ENCODE peak calls at places on chromosomes 6 and 20, in five cellular contexts. One of them, this sample, is unnamed.

GRCh38 chr20:59820204-59821041 is 113.0 kb downstream of the SYCP2 start:
- DNase-seq in A549: no peak
- DNase-seq in OCI-LY7: no peak
- DNase-seq in breast epithelium: no peak
- DNase-seq in heart right ventricle: peak; percentile 44
- DNase-seq in this sample: no peak

GRCh38 chr6:42984924-42985475 is 630 bp downstream of the PPP2R5D start:
- DNase-seq in A549: no peak
- DNase-seq in OCI-LY7: peak; percentile 37
- DNase-seq in breast epithelium: no peak
- DNase-seq in heart right ventricle: no peak
- DNase-seq in this sample: no peak

GRCh38 chr20:1087311-1087710 is 31.1 kb upstream of the PSMF1 start:
- DNase-seq in A549: no peak
- DNase-seq in OCI-LY7: no peak
- DNase-seq in breast epithelium: no peak
- DNase-seq in heart right ventricle: no peak
- DNase-seq in this sample: no peak

GRCh38 chr6:148217921-148218320 is 124.7 kb upstream of the SASH1 start:
- DNase-seq in A549: no peak
- DNase-seq in OCI-LY7: no peak
- DNase-seq in breast epithelium: no peak
- DNase-seq in heart right ventricle: no peak
- DNase-seq in this sample: no peak

GRCh38 chr20:62370115-62370806 is 3.1 kb upstream of the LAMA5 start:
- DNase-seq in A549: peak; percentile 71
- DNase-seq in OCI-LY7: no peak
- DNase-seq in breast epithelium: no peak
- DNase-seq in heart right ventricle: peak; percentile 59
- DNase-seq in this sample: no peak

GRCh38 chr20:46681032-46681854 is 8.0 kb downstream of the TP53RK start:
- DNase-seq in A549: peak; percentile 57
- DNase-seq in OCI-LY7: peak; percentile 67
- DNase-seq in breast epithelium: peak; percentile 62
- DNase-seq in heart right ventricle: peak; percentile 40
- DNase-seq in this sample: no peak

GRCh38 chr6:138405816-138406403 is 1.9 kb downstream of the HEBP2 start:
- DNase-seq in A549: no peak
- DNase-seq in OCI-LY7: no peak
- DNase-seq in breast epithelium: no peak
- DNase-seq in heart right ventricle: no peak
- DNase-seq in this sample: no peak

GRCh38 chr6:153024401-153025017 is 22.0 kb upstream of the MTRF1L start:
- DNase-seq in A549: peak; percentile 47
- DNase-seq in OCI-LY7: peak; percentile 78
- DNase-seq in breast epithelium: no peak
- DNase-seq in heart right ventricle: peak; percentile 36
- DNase-seq in this sample: no peak

GRCh38 chr6:97626586-97627441 is 343.8 kb upstream of the MMS22L start:
- DNase-seq in A549: no peak
- DNase-seq in OCI-LY7: peak; percentile 0
- DNase-seq in breast epithelium: no peak
- DNase-seq in heart right ventricle: no peak
- DNase-seq in this sample: no peak

GRCh38 chr6:41974281-41974825 is 32.7 kb upstream of the CCND3 start:
- DNase-seq in A549: no peak
- DNase-seq in OCI-LY7: peak; percentile 58
- DNase-seq in breast epithelium: no peak
- DNase-seq in heart right ventricle: no peak
- DNase-seq in this sample: no peak

GRCh38 chr20:32652739-32653526 is 20.8 kb downstream of the C20orf203 start:
- DNase-seq in A549: peak; percentile 76
- DNase-seq in OCI-LY7: peak; percentile 86
- DNase-seq in breast epithelium: peak; percentile 59
- DNase-seq in heart right ventricle: peak; percentile 85
- DNase-seq in this sample: no peak

GRCh38 chr6:42451595-42452170 is at the start of gene TRERF1:
- DNase-seq in A549: peak; percentile 74
- DNase-seq in OCI-LY7: peak; percentile 88
- DNase-seq in breast epithelium: no peak
- DNase-seq in heart right ventricle: peak; percentile 54
- DNase-seq in this sample: no peak

GRCh38 chr20:51272392-51272791 is 249.5 kb upstream of the KCNG1 start:
- DNase-seq in A549: no peak
- DNase-seq in OCI-LY7: no peak
- DNase-seq in breast epithelium: no peak
- DNase-seq in heart right ventricle: no peak
- DNase-seq in this sample: no peak

GRCh38 chr20:63403403-63404105 is 42.4 kb upstream of the CHRNA4 start:
- DNase-seq in A549: no peak
- DNase-seq in OCI-LY7: no peak
- DNase-seq in breast epithelium: no peak
- DNase-seq in heart right ventricle: no peak
- DNase-seq in this sample: no peak

DNA sequence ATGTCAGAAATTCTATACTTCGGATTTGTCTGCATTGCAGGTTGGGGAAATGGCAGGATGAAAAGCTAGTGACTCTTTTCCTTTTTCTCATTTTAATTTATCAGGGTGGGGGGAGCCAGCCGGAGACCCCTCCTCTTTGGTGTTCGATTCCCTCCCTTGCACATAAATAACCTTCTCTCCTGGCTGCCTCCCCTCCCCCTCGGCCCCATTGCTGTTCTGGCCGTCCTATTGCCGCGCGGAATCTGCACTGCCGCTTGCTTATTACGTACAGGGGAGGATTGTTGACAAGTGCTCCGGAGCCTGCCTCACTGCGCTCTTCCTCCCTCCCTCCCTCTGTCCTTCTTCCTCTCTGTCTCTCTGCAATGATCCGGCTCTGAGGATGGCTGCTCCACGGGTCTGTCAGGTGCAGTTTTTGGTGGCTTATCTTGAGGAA is 154.7 kb downstream of the JARID2 start:
- DNase-seq in A549: peak; percentile 27
- DNase-seq in OCI-LY7: no peak
- DNase-seq in breast epithelium: no peak
- DNase-seq in heart right ventricle: peak; percentile 78
- DNase-seq in this sample: no peak
- H3K4me3 ChIP-seq in A549: peak overlapping the region; percentile 36
- H3K4me3 ChIP-seq in OCI-LY7: no peak overlapping the region
- H3K4me3 ChIP-seq in breast epithelium: peak overlapping the region; percentile 58
- H3K4me3 ChIP-seq in heart right ventricle: peak overlapping the region; percentile 48
- H3K4me3 ChIP-seq in this sample: peak overlapping the region; percentile 37

GRCh38 chr6:112087136-112087908 is at the start of the genes FAM229B and TUBE1:
- DNase-seq in A549: peak; percentile 95
- DNase-seq in OCI-LY7: peak; percentile 97
- DNase-seq in breast epithelium: peak; percentile 90
- DNase-seq in heart right ventricle: peak; percentile 94
- DNase-seq in this sample: peak; percentile 85

GRCh38 chr6:112081569-112081968 is 5.7 kb downstream of the TUBE1 start:
- DNase-seq in A549: no peak
- DNase-seq in OCI-LY7: no peak
- DNase-seq in breast epithelium: no peak
- DNase-seq in heart right ventricle: no peak
- DNase-seq in this sample: no peak

GRCh38 chr6:112087916-112088315 is 525 bp downstream of the FAM229B start:
- DNase-seq in A549: no peak
- DNase-seq in OCI-LY7: peak; percentile 3
- DNase-seq in breast epithelium: no peak
- DNase-seq in heart right ventricle: no peak
- DNase-seq in this sample: no peak

GRCh38 chr6:112085666-112086065 is 1.6 kb downstream of the TUBE1 start:
- DNase-seq in A549: no peak
- DNase-seq in OCI-LY7: no peak
- DNase-seq in breast epithelium: no peak
- DNase-seq in heart right ventricle: peak; percentile 58
- DNase-seq in this sample: no peak

DNA sequence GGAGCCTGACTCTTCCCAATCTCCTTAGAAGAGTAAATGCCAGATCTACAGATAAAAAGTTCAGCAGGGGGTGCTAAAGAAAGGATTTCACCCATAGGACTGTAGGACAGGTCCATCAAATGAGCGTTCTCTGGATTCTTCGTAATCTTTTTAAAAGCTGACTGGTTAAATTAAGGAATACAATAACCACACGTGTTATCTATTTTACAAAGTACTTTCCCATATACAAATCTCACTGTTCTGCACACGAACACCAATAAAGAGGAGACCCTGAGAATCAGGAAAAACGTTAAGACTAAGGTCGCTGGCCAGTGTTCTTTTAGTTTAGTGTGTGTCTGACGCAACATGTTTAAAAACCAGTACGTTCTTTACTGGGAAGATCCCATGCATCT is 542 bp downstream of the TUBE1 start:
- DNase-seq in A549: peak; percentile 51
- DNase-seq in OCI-LY7: peak; percentile 50
- DNase-seq in breast epithelium: no peak
- DNase-seq in heart right ventricle: no peak
- DNase-seq in this sample: peak; percentile 32
- TF ChIP-seq CTCF in A549: peak; percentile 43
- TF ChIP-seq CTCF in OCI-LY7: peak; percentile 70
- TF ChIP-seq CTCF in breast epithelium: no peak
- TF ChIP-seq CTCF in heart right ventricle: peak; percentile 37
- TF ChIP-seq CTCF in this sample: peak; percentile 48

GRCh38 chr20:50085481-50086365 is 27.2 kb downstream of the UBE2V1 start:
- DNase-seq in A549: peak; percentile 70
- DNase-seq in OCI-LY7: peak; percentile 76
- DNase-seq in breast epithelium: no peak
- DNase-seq in heart right ventricle: peak; percentile 46
- DNase-seq in this sample: no peak
- H3K4me3 ChIP-seq in A549: no peak overlapping the region
- H3K4me3 ChIP-seq in OCI-LY7: peak overlapping the region; percentile 53
- H3K4me3 ChIP-seq in breast epithelium: peak overlapping the region; percentile 50
- H3K4me3 ChIP-seq in heart right ventricle: peak overlapping the region; percentile 36
- H3K4me3 ChIP-seq in this sample: peak overlapping the region; percentile 25

DNA sequence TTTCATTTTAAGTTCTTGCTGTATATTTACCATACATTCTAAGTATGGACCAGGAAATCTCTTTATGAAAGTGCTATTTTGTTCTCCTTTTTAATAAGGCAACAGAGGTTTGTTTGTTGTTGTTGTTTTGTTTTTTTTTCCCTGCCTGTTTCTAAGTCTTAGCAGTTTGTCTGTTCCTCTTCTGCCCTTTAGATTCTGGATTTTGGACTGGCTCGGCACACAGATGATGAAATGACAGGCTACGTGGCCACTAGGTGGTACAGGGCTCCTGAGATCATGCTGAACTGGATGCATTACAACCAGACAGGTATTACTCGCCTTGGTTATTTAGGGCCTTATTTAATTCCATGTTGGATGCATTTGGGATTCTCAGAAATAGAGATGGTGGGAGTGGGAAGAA is 48.0 kb downstream of the MAPK14 start:
- DNase-seq in A549: peak; percentile 13
- DNase-seq in OCI-LY7: peak; percentile 43
- DNase-seq in breast epithelium: no peak
- DNase-seq in heart right ventricle: no peak
- DNase-seq in this sample: no peak
- TF ChIP-seq CTCF in A549: peak; percentile 14
- TF ChIP-seq CTCF in OCI-LY7: peak; percentile 74
- TF ChIP-seq CTCF in breast epithelium: no peak
- TF ChIP-seq CTCF in heart right ventricle: no peak
- TF ChIP-seq CTCF in this sample: peak; percentile 55

GRCh38 chr6:15313367-15313766 is 67.5 kb downstream of the JARID2 start:
- DNase-seq in A549: no peak
- DNase-seq in OCI-LY7: peak; percentile 55
- DNase-seq in breast epithelium: no peak
- DNase-seq in heart right ventricle: peak; percentile 36
- DNase-seq in this sample: no peak
- H3K4me3 ChIP-seq in A549: no peak overlapping the region
- H3K4me3 ChIP-seq in OCI-LY7: peak overlapping the region; percentile 35
- H3K4me3 ChIP-seq in breast epithelium: no peak overlapping the region
- H3K4me3 ChIP-seq in heart right ventricle: no peak overlapping the region
- H3K4me3 ChIP-seq in this sample: no peak overlapping the region

DNA sequence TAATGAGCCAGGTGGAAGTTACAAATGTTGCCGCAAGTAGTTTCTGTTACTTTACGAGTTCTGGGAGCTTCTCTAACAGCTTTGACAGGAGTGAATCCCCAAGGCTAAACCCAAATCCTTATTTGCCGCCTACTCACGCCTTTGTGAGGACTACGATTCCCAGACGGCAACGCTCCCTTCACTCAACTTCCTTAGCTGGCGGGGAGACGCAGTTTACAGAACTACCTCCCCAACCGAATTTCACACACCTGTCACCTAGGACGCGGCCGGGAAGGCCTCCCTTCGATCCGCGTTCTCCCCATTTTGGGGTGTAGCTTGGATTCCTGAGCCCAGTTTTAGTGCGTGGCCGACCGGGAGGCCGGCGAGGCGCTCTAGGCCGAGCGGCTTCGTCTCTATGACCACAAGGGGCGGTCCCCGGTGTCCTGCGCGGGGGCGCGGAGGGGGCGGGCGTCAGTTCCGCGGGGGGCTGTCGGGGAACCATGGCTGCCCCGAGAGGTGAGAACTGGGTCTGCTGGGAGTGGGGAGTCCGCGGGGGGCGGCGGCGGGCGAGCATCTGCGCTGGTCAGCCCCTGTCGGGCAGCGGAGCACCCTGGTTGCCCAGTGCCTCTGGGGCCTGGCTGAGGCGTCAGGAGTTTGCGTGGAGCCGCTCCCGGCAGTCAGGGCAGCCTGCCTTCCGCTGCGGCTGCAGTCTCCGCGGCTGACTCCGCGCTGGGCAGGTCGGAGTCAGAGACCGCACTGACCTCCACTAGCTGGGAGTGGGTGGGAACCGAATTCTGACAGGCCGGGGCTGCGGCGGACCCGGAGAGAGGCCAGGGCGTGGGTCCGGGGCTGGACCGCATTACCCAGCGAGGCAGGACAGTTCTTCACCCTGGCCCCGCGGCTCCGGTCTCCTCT is at the start of gene SLC35A1:
- DNase-seq in A549: peak; percentile 84
- DNase-seq in OCI-LY7: peak; percentile 86
- DNase-seq in breast epithelium: peak; percentile 74
- DNase-seq in heart right ventricle: peak; percentile 88
- DNase-seq in this sample: peak; percentile 38
- TF ChIP-seq CTCF in A549: no peak
- TF ChIP-seq CTCF in OCI-LY7: peak; percentile 27
- TF ChIP-seq CTCF in breast epithelium: no peak
- TF ChIP-seq CTCF in heart right ventricle: peak; percentile 29
- TF ChIP-seq CTCF in this sample: peak; percentile 7